ENCODE peak calls at places on chromosome 21, in seven cellular contexts. O, F, Q, R, M, W and X are unnamed samples.

GRCh38 chr21:34073749-34074282 is 438 bp downstream of the MRPS6 start:
- DNase-seq in O (no peak), Q (peak), F (peak), W (peak), M (peak), R (peak), X (no peak)

GRCh38 chr21:36250423-36251075 is 69.4 kb upstream of the MORC3 start:
- DNase-seq in M (no peak), R (peak), W (no peak), O (peak), F (no peak), Q (no peak), X (no peak)

GRCh38 chr21:17765207-17765606 is 53.9 kb downstream of the C21orf91 start:
- DNase-seq in R (no peak), M (no peak), F (no peak), W (no peak), Q (no peak), O (no peak), X (no peak)

GRCh38 chr21:42367379-42368165 is 1.2 kb upstream of the TFF1 start:
- DNase-seq in M (no peak), R (no peak), O (no peak), F (no peak), Q (no peak), W (no peak), X (no peak)

GRCh38 chr21:45333583-45334121 is 46.0 kb upstream of the POFUT2 start:
- DNase-seq in M (no peak), Q (peak), W (no peak), R (peak), F (peak), O (peak), X (no peak)

GRCh38 chr21:44391345-44392091 is 38.1 kb downstream of the TRPM2 start:
- DNase-seq in M (no peak), Q (peak), W (peak), O (no peak), R (no peak), F (no peak), X (no peak)

GRCh38 chr21:37915516-37915915 is 741 bp downstream of the KCNJ6 start:
- DNase-seq in R (peak), M (no peak), Q (no peak), O (peak), F (no peak), W (no peak), X (no peak)

GRCh38 chr21:42389449-42389835 is 6.4 kb downstream of the TMPRSS3 start:
- DNase-seq in O (peak), W (peak), M (no peak), Q (no peak), R (peak), F (no peak), X (no peak)

GRCh38 chr21:41482321-41482720 is 25.6 kb downstream of the TMPRSS2 start:
- DNase-seq in F (no peak), O (no peak), M (no peak), R (no peak), Q (no peak), W (no peak), X (no peak)

GRCh38 chr21:45270306-45270821 is 17.3 kb downstream of the POFUT2 start:
- DNase-seq in R (peak), M (no peak), Q (no peak), O (peak), F (no peak), W (peak), X (peak)

GRCh38 chr21:41410767-41411448 is 15.1 kb upstream of the MX1 start:
- DNase-seq in Q (no peak), M (no peak), W (no peak), O (no peak), R (no peak), F (no peak), X (no peak)

GRCh38 chr21:45386728-45387371 is 18.1 kb upstream of the COL18A1 start:
- DNase-seq in R (no peak), Q (peak), O (no peak), W (no peak), F (no peak), M (peak), X (peak)